ENCODE peak calls at places on chromosome 6, in seven cellular contexts. One of them, this sample, is unnamed.
A peak's percentile ranks its signal among the peaks of the same experiment; 100 is the strongest.

GRCh38 chr6:139129284-139129683 is 5.6 kb upstream of the HECA start:
- DNase-seq in BJ: no peak
- DNase-seq in type B pancreatic cell: no peak
- DNase-seq in mesothelial cell of epicardium: no peak
- DNase-seq in IMR-90: peak; percentile 39
- DNase-seq in epithelial cell of esophagus: no peak
- DNase-seq in HFFc6: no peak
- DNase-seq in this sample: no peak

GRCh38 chr6:53734473-53735299 is 60.1 kb upstream of the LRRC1 start:
- DNase-seq in BJ: peak; percentile 77
- DNase-seq in type B pancreatic cell: no peak
- DNase-seq in mesothelial cell of epicardium: no peak
- DNase-seq in IMR-90: peak; percentile 78
- DNase-seq in epithelial cell of esophagus: peak; percentile 94
- DNase-seq in HFFc6: peak; percentile 90
- DNase-seq in this sample: peak; percentile 74

GRCh38 chr6:82987951-82988350 is 77.7 kb downstream of the UBE3D start:
- DNase-seq in BJ: no peak
- DNase-seq in type B pancreatic cell: no peak
- DNase-seq in mesothelial cell of epicardium: no peak
- DNase-seq in IMR-90: no peak
- DNase-seq in epithelial cell of esophagus: no peak
- DNase-seq in HFFc6: no peak
- DNase-seq in this sample: no peak

GRCh38 chr6:133854633-133855598 is 34.0 kb upstream of the TCF21 start:
- DNase-seq in BJ: no peak
- DNase-seq in type B pancreatic cell: no peak
- DNase-seq in mesothelial cell of epicardium: no peak
- DNase-seq in IMR-90: no peak
- DNase-seq in epithelial cell of esophagus: no peak
- DNase-seq in HFFc6: no peak
- DNase-seq in this sample: peak; percentile 60

GRCh38 chr6:47235964-47236760 is 73.5 kb downstream of the TNFRSF21 start:
- DNase-seq in BJ: no peak
- DNase-seq in type B pancreatic cell: no peak
- DNase-seq in mesothelial cell of epicardium: no peak
- DNase-seq in IMR-90: no peak
- DNase-seq in epithelial cell of esophagus: no peak
- DNase-seq in HFFc6: no peak
- DNase-seq in this sample: no peak

GRCh38 chr6:41780623-41781301 is at the start of gene PRICKLE4:
- DNase-seq in BJ: no peak
- DNase-seq in type B pancreatic cell: no peak
- DNase-seq in mesothelial cell of epicardium: no peak
- DNase-seq in IMR-90: no peak
- DNase-seq in epithelial cell of esophagus: peak; percentile 40
- DNase-seq in HFFc6: no peak
- DNase-seq in this sample: no peak

GRCh38 chr6:90375681-90376439 is 79.2 kb upstream of the BACH2 start:
- DNase-seq in BJ: peak; percentile 81
- DNase-seq in type B pancreatic cell: no peak
- DNase-seq in mesothelial cell of epicardium: no peak
- DNase-seq in IMR-90: peak; percentile 87
- DNase-seq in epithelial cell of esophagus: peak; percentile 41
- DNase-seq in HFFc6: peak; percentile 76
- DNase-seq in this sample: no peak

GRCh38 chr6:113359155-113360140 is 497.7 kb upstream of the MARCKS start:
- DNase-seq in BJ: no peak
- DNase-seq in type B pancreatic cell: no peak
- DNase-seq in mesothelial cell of epicardium: no peak
- DNase-seq in IMR-90: peak; percentile 73
- DNase-seq in epithelial cell of esophagus: peak; percentile 93
- DNase-seq in HFFc6: peak; percentile 59
- DNase-seq in this sample: no peak

GRCh38 chr6:101226677-101227135 is 166.8 kb upstream of the GRIK2 start:
- DNase-seq in BJ: peak; percentile 1
- DNase-seq in type B pancreatic cell: no peak
- DNase-seq in mesothelial cell of epicardium: no peak
- DNase-seq in IMR-90: peak; percentile 3
- DNase-seq in epithelial cell of esophagus: peak; percentile 73
- DNase-seq in HFFc6: peak; percentile 64
- DNase-seq in this sample: peak; percentile 90

GRCh38 chr6:17984822-17985660 is 2.4 kb downstream of the KIF13A start:
- DNase-seq in BJ: no peak
- DNase-seq in type B pancreatic cell: no peak
- DNase-seq in mesothelial cell of epicardium: no peak
- DNase-seq in IMR-90: peak; percentile 23
- DNase-seq in epithelial cell of esophagus: no peak
- DNase-seq in HFFc6: no peak
- DNase-seq in this sample: no peak

GRCh38 chr6:99712560-99712959 is 105.9 kb downstream of the PRDM13 start:
- DNase-seq in BJ: no peak
- DNase-seq in type B pancreatic cell: no peak
- DNase-seq in mesothelial cell of epicardium: no peak
- DNase-seq in IMR-90: no peak
- DNase-seq in epithelial cell of esophagus: no peak
- DNase-seq in HFFc6: no peak
- DNase-seq in this sample: no peak

GRCh38 chr6:112268628-112269027 is 14.3 kb upstream of the LAMA4 start:
- DNase-seq in BJ: no peak
- DNase-seq in type B pancreatic cell: no peak
- DNase-seq in mesothelial cell of epicardium: no peak
- DNase-seq in IMR-90: no peak
- DNase-seq in epithelial cell of esophagus: no peak
- DNase-seq in HFFc6: no peak
- DNase-seq in this sample: no peak

GRCh38 chr6:125273965-125274364 is 27.8 kb downstream of the HDDC2 start:
- DNase-seq in BJ: no peak
- DNase-seq in type B pancreatic cell: no peak
- DNase-seq in mesothelial cell of epicardium: no peak
- DNase-seq in IMR-90: peak; percentile 24
- DNase-seq in epithelial cell of esophagus: peak; percentile 98
- DNase-seq in HFFc6: no peak
- DNase-seq in this sample: no peak

GRCh38 chr6:101439790-101440189 is 46.3 kb downstream of the GRIK2 start:
- DNase-seq in BJ: no peak
- DNase-seq in type B pancreatic cell: no peak
- DNase-seq in mesothelial cell of epicardium: no peak
- DNase-seq in IMR-90: peak; percentile 65
- DNase-seq in epithelial cell of esophagus: no peak
- DNase-seq in HFFc6: peak; percentile 23
- DNase-seq in this sample: no peak

GRCh38 chr6:104326173-104327001 is 533.3 kb downstream of the HACE1 start:
- DNase-seq in BJ: peak; percentile 75
- DNase-seq in type B pancreatic cell: no peak
- DNase-seq in mesothelial cell of epicardium: no peak
- DNase-seq in IMR-90: no peak
- DNase-seq in epithelial cell of esophagus: no peak
- DNase-seq in HFFc6: peak; percentile 1
- DNase-seq in this sample: no peak

GRCh38 chr6:53263915-53264314 is 84.8 kb downstream of the ELOVL5 start:
- DNase-seq in BJ: no peak
- DNase-seq in type B pancreatic cell: no peak
- DNase-seq in mesothelial cell of epicardium: no peak
- DNase-seq in IMR-90: peak; percentile 62
- DNase-seq in epithelial cell of esophagus: peak; percentile 18
- DNase-seq in HFFc6: peak; percentile 55
- DNase-seq in this sample: no peak

GRCh38 chr6:33853026-33853425 is 49.2 kb upstream of the MLN start:
- DNase-seq in BJ: no peak
- DNase-seq in type B pancreatic cell: no peak
- DNase-seq in mesothelial cell of epicardium: no peak
- DNase-seq in IMR-90: no peak
- DNase-seq in epithelial cell of esophagus: no peak
- DNase-seq in HFFc6: no peak
- DNase-seq in this sample: no peak

GRCh38 chr6:33850869-33851541 is 47.2 kb upstream of the MLN start:
- DNase-seq in BJ: no peak
- DNase-seq in type B pancreatic cell: no peak
- DNase-seq in mesothelial cell of epicardium: no peak
- DNase-seq in IMR-90: no peak
- DNase-seq in epithelial cell of esophagus: no peak
- DNase-seq in HFFc6: no peak
- DNase-seq in this sample: no peak

GRCh38 chr6:33853736-33854135 is 49.9 kb upstream of the MLN start:
- DNase-seq in BJ: no peak
- DNase-seq in type B pancreatic cell: no peak
- DNase-seq in mesothelial cell of epicardium: no peak
- DNase-seq in IMR-90: no peak
- DNase-seq in epithelial cell of esophagus: no peak
- DNase-seq in HFFc6: no peak
- DNase-seq in this sample: no peak

GRCh38 chr6:33850294-33850693 is 46.5 kb upstream of the MLN start:
- DNase-seq in BJ: no peak
- DNase-seq in type B pancreatic cell: no peak
- DNase-seq in mesothelial cell of epicardium: no peak
- DNase-seq in IMR-90: no peak
- DNase-seq in epithelial cell of esophagus: no peak
- DNase-seq in HFFc6: no peak
- DNase-seq in this sample: no peak

DNA sequence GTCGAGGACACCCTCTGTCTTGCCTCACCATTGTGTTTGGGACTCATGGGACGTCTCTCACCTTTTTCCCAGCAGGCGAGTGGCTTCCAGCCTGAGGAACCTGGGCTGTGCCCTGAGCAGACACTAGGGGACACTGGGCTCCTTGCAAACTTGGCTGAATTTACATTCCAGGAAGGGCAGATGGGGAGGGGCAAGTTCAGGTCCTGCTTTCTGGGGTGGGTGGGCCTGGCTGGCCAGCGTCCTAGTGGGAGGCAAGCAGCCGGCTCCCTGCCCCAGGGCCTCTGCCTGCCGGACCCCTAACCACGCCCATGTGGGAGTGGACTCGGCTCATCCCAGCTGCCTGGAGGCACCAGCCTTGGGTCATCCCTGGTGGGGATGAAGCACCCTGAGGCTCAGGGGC is 48.2 kb upstream of the MLN start:
- DNase-seq in BJ: no peak
- DNase-seq in type B pancreatic cell: no peak
- DNase-seq in mesothelial cell of epicardium: no peak
- DNase-seq in IMR-90: no peak
- DNase-seq in epithelial cell of esophagus: peak; percentile 46
- DNase-seq in HFFc6: no peak
- DNase-seq in this sample: peak; percentile 94
- TF ChIP-seq CTCF in BJ: peak; percentile 67
- TF ChIP-seq CTCF in type B pancreatic cell: peak; percentile 66
- TF ChIP-seq CTCF in mesothelial cell of epicardium: no peak
- TF ChIP-seq CTCF in IMR-90: peak; percentile 35
- TF ChIP-seq CTCF in epithelial cell of esophagus: peak; percentile 63
- TF ChIP-seq CTCF in HFFc6: peak; percentile 73
- TF ChIP-seq CTCF in this sample: peak; percentile 82

GRCh38 chr6:97215157-97215769 is 67.8 kb downstream of the MMS22L start:
- DNase-seq in BJ: peak; percentile 22
- DNase-seq in type B pancreatic cell: no peak
- DNase-seq in mesothelial cell of epicardium: no peak
- DNase-seq in IMR-90: peak; percentile 76
- DNase-seq in epithelial cell of esophagus: peak; percentile 62
- DNase-seq in HFFc6: peak; percentile 69
- DNase-seq in this sample: peak; percentile 37
- TF ChIP-seq CTCF in BJ: peak; percentile 69
- TF ChIP-seq CTCF in type B pancreatic cell: peak; percentile 73
- TF ChIP-seq CTCF in mesothelial cell of epicardium: peak; percentile 26
- TF ChIP-seq CTCF in IMR-90: peak; percentile 72
- TF ChIP-seq CTCF in epithelial cell of esophagus: peak; percentile 63
- TF ChIP-seq CTCF in HFFc6: peak; percentile 83
- TF ChIP-seq CTCF in this sample: peak; percentile 76

DNA sequence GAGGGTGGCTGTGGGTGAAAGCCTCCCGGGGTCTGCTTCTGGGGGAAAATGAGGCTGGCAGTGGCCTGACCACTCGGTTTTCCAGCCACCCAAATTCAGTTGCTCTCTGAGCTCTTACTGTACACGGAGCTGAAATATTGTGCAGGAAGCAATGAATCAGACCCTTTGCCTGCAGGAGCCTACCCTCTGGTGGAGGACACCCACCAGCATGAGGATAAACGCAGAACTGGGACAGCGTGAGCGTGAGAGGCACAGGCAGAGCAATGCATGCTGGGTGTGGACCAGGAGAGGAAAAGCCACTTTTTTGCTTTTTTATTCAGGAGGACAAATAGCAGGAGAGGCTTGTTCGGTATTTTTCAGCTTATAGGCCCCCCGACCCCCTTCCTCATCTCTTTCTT is 298.1 kb downstream of the QKI start:
- DNase-seq in BJ: no peak
- DNase-seq in type B pancreatic cell: no peak
- DNase-seq in mesothelial cell of epicardium: no peak
- DNase-seq in IMR-90: no peak
- DNase-seq in epithelial cell of esophagus: no peak
- DNase-seq in HFFc6: no peak
- DNase-seq in this sample: no peak
- TF ChIP-seq CTCF in BJ: no peak
- TF ChIP-seq CTCF in type B pancreatic cell: no peak
- TF ChIP-seq CTCF in mesothelial cell of epicardium: no peak
- TF ChIP-seq CTCF in IMR-90: no peak
- TF ChIP-seq CTCF in epithelial cell of esophagus: no peak
- TF ChIP-seq CTCF in HFFc6: no peak
- TF ChIP-seq CTCF in this sample: no peak

GRCh38 chr6:38435330-38435729 is 204.4 kb downstream of the BTBD9 start:
- DNase-seq in BJ: no peak
- DNase-seq in type B pancreatic cell: no peak
- DNase-seq in mesothelial cell of epicardium: no peak
- DNase-seq in IMR-90: no peak
- DNase-seq in epithelial cell of esophagus: no peak
- DNase-seq in HFFc6: no peak
- DNase-seq in this sample: no peak

GRCh38 chr6:38436726-38437465 is 202.8 kb downstream of the BTBD9 start:
- DNase-seq in BJ: no peak
- DNase-seq in type B pancreatic cell: no peak
- DNase-seq in mesothelial cell of epicardium: no peak
- DNase-seq in IMR-90: peak; percentile 84
- DNase-seq in epithelial cell of esophagus: peak; percentile 82
- DNase-seq in HFFc6: peak; percentile 55
- DNase-seq in this sample: no peak

GRCh38 chr6:38432079-38432478 is 207.7 kb downstream of the BTBD9 start:
- DNase-seq in BJ: no peak
- DNase-seq in type B pancreatic cell: no peak
- DNase-seq in mesothelial cell of epicardium: no peak
- DNase-seq in IMR-90: no peak
- DNase-seq in epithelial cell of esophagus: no peak
- DNase-seq in HFFc6: no peak
- DNase-seq in this sample: no peak

GRCh38 chr6:38434051-38434450 is 205.7 kb downstream of the BTBD9 start:
- DNase-seq in BJ: no peak
- DNase-seq in type B pancreatic cell: no peak
- DNase-seq in mesothelial cell of epicardium: no peak
- DNase-seq in IMR-90: no peak
- DNase-seq in epithelial cell of esophagus: no peak
- DNase-seq in HFFc6: no peak
- DNase-seq in this sample: no peak

DNA sequence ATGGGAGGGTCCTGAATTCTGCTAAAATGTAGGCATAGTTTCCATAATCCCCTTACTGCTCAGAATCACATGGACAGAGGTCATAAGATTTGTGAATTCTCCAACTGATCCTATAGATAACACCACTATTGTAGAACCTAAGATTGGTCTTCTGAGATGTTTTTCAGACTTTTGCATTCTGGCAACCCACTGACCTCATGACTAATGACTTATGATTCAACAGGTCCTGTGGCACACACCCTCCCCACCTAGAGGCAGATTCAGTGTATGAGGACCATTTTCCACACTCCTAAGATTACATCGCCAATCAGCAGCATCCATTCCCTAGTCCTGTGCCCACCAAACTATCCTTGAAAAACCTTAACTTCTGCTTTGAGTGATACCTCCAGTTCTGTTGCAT is 207.2 kb downstream of the BTBD9 start:
- DNase-seq in BJ: no peak
- DNase-seq in type B pancreatic cell: no peak
- DNase-seq in mesothelial cell of epicardium: no peak
- DNase-seq in IMR-90: peak; percentile 19
- DNase-seq in epithelial cell of esophagus: peak; percentile 55
- DNase-seq in HFFc6: peak; percentile 33
- DNase-seq in this sample: no peak
- TF ChIP-seq CTCF in BJ: no peak
- TF ChIP-seq CTCF in type B pancreatic cell: no peak
- TF ChIP-seq CTCF in mesothelial cell of epicardium: no peak
- TF ChIP-seq CTCF in IMR-90: no peak
- TF ChIP-seq CTCF in epithelial cell of esophagus: peak; percentile 9
- TF ChIP-seq CTCF in HFFc6: peak; percentile 32
- TF ChIP-seq CTCF in this sample: no peak